ENCODE peak calls at places on chromosome 17, in four cellular contexts. E is CD4-positive, CD25-positive, alpha-beta regulatory T cell; O is cardiac muscle cell; P is sigmoid colon. S is an unnamed sample.
A peak's percentile ranks its signal among the peaks of the same experiment; 100 is the strongest.

GRCh38 chr17:40122944-40123810 is 1.4 kb downstream of the MSL1 start:
- DNase-seq in O (peak; percentile 57), E (peak; percentile 70), P (no peak), S (no peak)

GRCh38 chr17:70820276-70820675 is 650.9 kb downstream of the KCNJ2 start:
- DNase-seq in P (no peak), E (no peak), O (no peak), S (no peak)

GRCh38 chr17:8151641-8152111 is 528 bp downstream of the PER1 start:
- DNase-seq in E (no peak), P (peak; percentile 98), O (peak; percentile 88), S (no peak)

GRCh38 chr17:39740357-39741111 is 2.8 kb downstream of the GRB7 start:
- DNase-seq in P (no peak), O (peak; percentile 63), E (no peak), S (no peak)

GRCh38 chr17:59366773-59367656 is 35.6 kb downstream of the YPEL2 start:
- DNase-seq in P (peak; percentile 74), E (no peak), O (no peak), S (no peak)

GRCh38 chr17:75683467-75684041 is 16.4 kb downstream of the SAP30BP start:
- DNase-seq in P (no peak), O (peak; percentile 44), E (no peak), S (no peak)

GRCh38 chr17:42814633-42815399 is 9.3 kb downstream of the BECN1 start:
- DNase-seq in P (no peak), O (peak; percentile 95), E (no peak), S (no peak)

GRCh38 chr17:40290629-40291296 is 3.1 kb downstream of the CDC6 start:
- DNase-seq in P (no peak), O (peak; percentile 91), E (peak; percentile 82), S (no peak)

GRCh38 chr17:42071810-42072209 is 21.4 kb upstream of the C17orf113 start:
- DNase-seq in P (no peak), O (no peak), E (peak; percentile 21), S (no peak)

GRCh38 chr17:6075050-6075449 is 4.9 kb downstream of the WSCD1 start:
- DNase-seq in O (no peak), E (no peak), P (no peak), S (no peak)

GRCh38 chr17:40516581-40517285 is 15.3 kb upstream of the TNS4 start:
- DNase-seq in E (peak; percentile 95), O (peak; percentile 22), P (peak; percentile 36), S (no peak)

GRCh38 chr17:64706224-64707076 is 44.3 kb upstream of the SMURF2 start:
- DNase-seq in P (no peak), O (no peak), E (no peak), S (no peak)

GRCh38 chr17:46191332-46192210 is 1.7 kb downstream of the KANSL1 start:
- DNase-seq in E (peak; percentile 52), P (no peak), O (peak; percentile 51), S (no peak)

GRCh38 chr17:44900894-44901293 is 1.6 kb upstream of the EFTUD2 start:
- DNase-seq in E (no peak), P (peak; percentile 83), O (peak; percentile 95), S (no peak)

DNA sequence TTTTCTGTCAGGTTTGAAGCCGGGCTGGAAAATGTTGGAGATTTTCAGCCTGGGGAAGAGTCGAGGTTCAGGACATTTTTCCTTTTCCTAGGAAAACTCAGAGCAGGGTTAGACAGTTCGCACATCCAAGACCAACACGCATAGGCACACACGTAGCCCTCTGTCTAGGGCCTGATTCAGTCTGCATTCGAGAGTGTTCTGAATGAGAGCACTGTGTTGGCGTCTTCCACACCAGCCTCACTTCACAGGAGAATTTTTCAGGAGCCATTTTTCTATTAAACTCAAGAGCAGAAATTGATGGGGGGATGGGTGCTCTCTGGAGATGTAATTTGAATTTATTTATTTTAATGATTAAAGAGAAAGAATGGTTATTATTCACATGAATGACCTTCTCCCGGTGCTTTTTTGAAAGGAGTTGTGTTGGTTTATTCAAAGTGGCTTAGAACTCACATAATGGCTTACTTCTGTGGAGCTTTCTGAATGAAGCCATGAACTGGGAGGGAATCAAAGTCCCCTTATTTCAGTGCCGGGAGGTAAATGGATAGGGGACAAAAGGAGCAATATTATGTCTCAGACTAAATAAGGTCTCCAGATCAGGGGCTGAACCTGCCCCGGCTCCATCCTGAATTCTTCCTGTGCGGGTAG is 194.3 kb downstream of the CCDC182 start:
- DNase-seq in E (no peak), P (no peak), O (no peak), S (no peak)
- H3K4me1 ChIP-seq in E (peaks cover 18% of the 10 kb centered on the region), P (peaks cover 20% of the 10 kb centered on the region), O (peaks cover 37% of the 10 kb centered on the region), S (peaks cover 16% of the 10 kb centered on the region)

GRCh38 chr17:1786708-1787107 is 24.8 kb downstream of the SERPINF1 start:
- DNase-seq in E (no peak), O (no peak), P (no peak), S (no peak)

GRCh38 chr17:1785925-1786324 is 24.1 kb downstream of the SERPINF1 start:
- DNase-seq in O (no peak), P (no peak), E (no peak), S (no peak)

GRCh38 chr17:1782171-1782567 is 20.3 kb downstream of the SERPINF1 start:
- DNase-seq in P (no peak), E (no peak), O (no peak), S (no peak)

GRCh38 chr17:1783834-1784611 is 22.2 kb downstream of the SERPINF1 start:
- DNase-seq in P (peak; percentile 95), O (peak; percentile 96), E (peak; percentile 52), S (no peak)

GRCh38 chr17:1783271-1783670 is 21.4 kb downstream of the SERPINF1 start:
- DNase-seq in O (peak; percentile 43), E (no peak), P (no peak), S (no peak)
- H3K36me3 ChIP-seq in O (peaks cover 22% of the 10 kb centered on the region), E (peaks cover 72% of the 10 kb centered on the region), P (no peaks in the 10 kb centered on the region), S (peaks cover 24% of the 10 kb centered on the region)

GRCh38 chr17:78973792-78974520 is 5.8 kb downstream of the LGALS3BP start:
- DNase-seq in P (no peak), E (no peak), O (no peak), S (no peak)
- H3K27ac ChIP-seq in P (peak overlapping the region; percentile 72), E (no peak overlapping the region), O (no peak overlapping the region), S (no peak overlapping the region)

GRCh38 chr17:12043702-12044101 is 23.0 kb downstream of the MAP2K4 start:
- DNase-seq in O (no peak), P (no peak), E (no peak), S (no peak)
- H3K4me1 ChIP-seq in O (peaks cover 13% of the 10 kb centered on the region), P (no peaks in the 10 kb centered on the region), E (no peaks in the 10 kb centered on the region), S (no peaks in the 10 kb centered on the region)

DNA sequence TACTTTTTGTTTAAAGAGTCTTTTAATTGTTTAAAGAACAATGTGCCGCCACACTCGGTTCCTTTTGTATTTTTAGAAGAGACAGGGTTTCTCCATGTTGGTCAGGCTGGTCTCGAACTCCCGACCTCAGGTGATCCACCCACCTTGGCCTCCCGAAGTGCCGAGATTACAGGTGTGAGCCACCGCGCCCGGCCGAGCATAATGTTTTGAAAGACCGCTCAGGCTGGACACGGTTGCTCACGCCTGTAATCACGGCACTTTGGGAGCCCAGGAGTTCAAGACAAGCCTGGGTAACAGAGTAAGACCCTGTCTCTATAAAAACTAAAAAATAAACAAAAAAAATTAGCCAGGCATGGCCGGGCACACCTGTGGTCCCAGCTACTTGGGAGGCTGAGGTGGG is 59.8 kb downstream of the RNF213 start:
- DNase-seq in E (no peak), P (no peak), O (no peak), S (no peak)
- H3K36me3 ChIP-seq in E (peaks cover 87% of the 10 kb centered on the region), P (peaks cover 4% of the 10 kb centered on the region), O (peaks cover 5% of the 10 kb centered on the region), S (peaks cover 20% of the 10 kb centered on the region)

DNA sequence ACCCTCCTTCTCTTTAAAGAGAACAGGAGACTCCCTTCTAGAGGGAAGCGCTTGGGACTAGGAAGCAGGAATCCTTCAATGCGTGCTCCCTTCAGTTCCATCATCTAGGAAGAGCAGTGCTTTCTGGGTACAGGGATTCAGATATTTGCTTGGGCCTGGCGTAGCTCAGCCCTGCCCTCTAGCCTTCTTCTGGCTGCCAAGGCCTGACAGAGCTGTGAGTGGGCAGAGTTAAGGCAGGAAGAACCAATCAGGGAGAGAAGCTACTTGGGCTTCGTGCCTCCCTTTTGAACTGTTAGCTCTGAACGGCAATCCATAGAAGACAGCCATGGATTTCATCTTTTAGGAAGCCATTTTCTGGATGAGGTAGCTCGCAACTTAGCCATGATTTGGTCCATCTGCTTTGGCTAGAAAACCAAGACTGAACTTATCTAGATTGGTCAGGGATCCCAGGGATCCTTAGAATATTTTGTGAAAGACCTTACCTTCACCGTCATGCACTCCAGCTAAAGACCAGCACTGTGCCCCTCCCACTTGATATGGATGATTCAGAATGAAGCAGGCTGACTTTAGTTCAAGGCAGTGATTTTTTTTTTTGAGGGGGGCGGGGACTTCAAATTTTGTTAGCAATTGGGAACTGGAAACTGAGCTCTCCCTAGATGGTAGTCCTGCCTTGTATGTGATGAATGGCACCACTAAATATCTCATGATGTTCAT is 2.5 kb upstream of the CORO6 start:
- DNase-seq in P (peak; percentile 41), O (peak; percentile 60), E (no peak), S (no peak)
- H3K27ac ChIP-seq in P (no peak overlapping the region), O (no peak overlapping the region), E (no peak overlapping the region), S (no peak overlapping the region)

DNA sequence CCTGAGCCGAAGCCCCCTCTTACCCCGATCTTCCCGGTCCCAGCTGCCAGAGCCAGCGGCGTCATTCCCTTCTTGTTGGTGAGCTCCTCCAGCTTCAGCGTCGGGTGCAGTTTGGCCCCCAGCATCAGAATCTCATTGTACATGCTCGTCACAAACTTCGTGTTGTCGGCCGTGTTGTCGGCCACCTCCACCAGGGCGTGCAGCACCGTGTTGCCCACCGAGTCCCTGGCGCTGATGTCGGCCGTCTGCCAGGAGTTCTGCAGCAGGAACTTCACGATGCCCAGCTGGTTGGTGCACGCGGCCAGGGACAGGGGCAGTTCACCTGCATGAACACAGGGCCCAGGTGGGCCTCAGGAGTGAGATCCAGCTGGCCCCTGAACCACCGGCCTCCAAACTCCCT is 19.4 kb downstream of the TRPV1 start:
- DNase-seq in P (no peak), O (no peak), E (no peak), S (no peak)
- H3K4me1 ChIP-seq in P (no peaks in the 10 kb centered on the region), O (peaks cover 27% of the 10 kb centered on the region), E (no peaks in the 10 kb centered on the region), S (no peaks in the 10 kb centered on the region)

GRCh38 chr17:18379246-18380146 is 1.9 kb downstream of the EVPLL start:
- DNase-seq in P (no peak), E (no peak), O (no peak), S (no peak)

GRCh38 chr17:18381158-18381952 is 3.8 kb downstream of the EVPLL start:
- DNase-seq in P (peak; percentile 49), E (no peak), O (no peak), S (no peak)

GRCh38 chr17:18381953-18382245 is 4.3 kb downstream of the EVPLL start:
- DNase-seq in P (peak; percentile 21), E (no peak), O (no peak), S (no peak)

GRCh38 chr17:18382441-18383078 is 5.0 kb downstream of the EVPLL start:
- DNase-seq in E (peak; percentile 26), P (peak; percentile 58), O (no peak), S (no peak)

DNA sequence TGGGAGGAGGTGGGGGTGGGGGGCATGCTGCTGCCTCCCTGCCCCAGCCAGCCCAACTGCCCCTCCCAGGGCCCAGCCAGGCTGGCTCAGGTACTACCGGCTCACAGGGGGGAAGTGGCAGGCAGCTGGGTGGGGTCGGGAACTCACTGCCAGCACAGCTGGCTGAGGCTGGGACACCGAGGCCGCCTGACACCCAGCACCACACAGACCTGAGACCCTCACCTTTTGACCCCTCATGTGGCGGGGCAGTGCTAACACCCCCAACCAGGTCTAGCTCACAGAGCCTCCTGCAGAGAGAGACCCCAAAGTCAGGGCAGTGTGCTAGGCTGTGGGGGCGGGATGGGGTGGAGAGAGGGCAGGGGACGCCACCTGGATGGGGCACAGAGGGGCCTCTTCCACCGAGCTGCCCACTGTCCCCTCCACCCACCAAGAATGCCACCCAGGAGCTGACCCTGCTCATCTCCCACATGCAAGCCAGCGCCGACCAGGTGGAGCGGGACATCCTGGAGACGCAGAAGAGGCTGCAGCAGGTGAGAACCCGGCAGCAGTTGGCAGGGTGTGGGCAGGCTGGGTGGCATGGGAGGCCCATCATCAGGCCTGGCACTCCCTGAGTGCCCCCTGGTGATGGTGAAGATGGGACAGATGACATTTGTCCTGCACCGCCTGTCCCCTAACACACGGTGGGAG is 3.0 kb downstream of the EVPLL start:
- DNase-seq in E (no peak), P (peak; percentile 48), O (no peak), S (no peak)
- H3K36me3 ChIP-seq in E (no peaks in the 10 kb centered on the region), P (no peaks in the 10 kb centered on the region), O (no peaks in the 10 kb centered on the region), S (no peaks in the 10 kb centered on the region)

S was measured in iPS DF 6.9.